ENCODE peak calls at places on chromosome 18, in seven cellular contexts. One of them, this sample, is unnamed.

GRCh38 chr18:59700535-59700967 is 3.3 kb upstream of the CCBE1 start:
- DNase-seq in hepatocyte: peak; percentile 35
- DNase-seq in OCI-LY7: no peak
- DNase-seq in neural progenitor cell: no peak
- DNase-seq in MM.1S: no peak
- DNase-seq in SK-N-SH: peak; percentile 61
- DNase-seq in HCT116: no peak
- DNase-seq in this sample: no peak

GRCh38 chr18:74402806-74403433 is 54.2 kb downstream of the DIPK1C start:
- DNase-seq in hepatocyte: peak; percentile 19
- DNase-seq in SK-N-SH: no peak
- DNase-seq in OCI-LY7: no peak
- DNase-seq in neural progenitor cell: peak; percentile 22
- DNase-seq in HCT116: no peak
- DNase-seq in MM.1S: no peak
- DNase-seq in this sample: no peak

GRCh38 chr18:10343778-10344177 is 110.7 kb upstream of the APCDD1 start:
- DNase-seq in neural progenitor cell: no peak
- DNase-seq in MM.1S: no peak
- DNase-seq in hepatocyte: no peak
- DNase-seq in HCT116: no peak
- DNase-seq in SK-N-SH: no peak
- DNase-seq in OCI-LY7: no peak
- DNase-seq in this sample: no peak

GRCh38 chr18:49094136-49094535 is 143.4 kb upstream of the SMAD7 start:
- DNase-seq in OCI-LY7: no peak
- DNase-seq in HCT116: no peak
- DNase-seq in hepatocyte: peak; percentile 39
- DNase-seq in SK-N-SH: no peak
- DNase-seq in MM.1S: no peak
- DNase-seq in neural progenitor cell: no peak
- DNase-seq in this sample: peak; percentile 67

GRCh38 chr18:715626-716025 is 3.2 kb upstream of the ENOSF1 start:
- DNase-seq in neural progenitor cell: no peak
- DNase-seq in HCT116: no peak
- DNase-seq in SK-N-SH: no peak
- DNase-seq in MM.1S: no peak
- DNase-seq in hepatocyte: no peak
- DNase-seq in OCI-LY7: no peak
- DNase-seq in this sample: peak; percentile 86

GRCh38 chr18:6757966-6758365 is 28.4 kb downstream of the ARHGAP28 start:
- DNase-seq in SK-N-SH: no peak
- DNase-seq in HCT116: no peak
- DNase-seq in hepatocyte: no peak
- DNase-seq in neural progenitor cell: no peak
- DNase-seq in MM.1S: no peak
- DNase-seq in OCI-LY7: no peak
- DNase-seq in this sample: no peak

GRCh38 chr18:72742002-72742401 is 125.8 kb downstream of the NETO1 start:
- DNase-seq in neural progenitor cell: no peak
- DNase-seq in HCT116: no peak
- DNase-seq in OCI-LY7: no peak
- DNase-seq in SK-N-SH: no peak
- DNase-seq in hepatocyte: no peak
- DNase-seq in MM.1S: no peak
- DNase-seq in this sample: no peak

GRCh38 chr18:60196818-60197217 is 175.8 kb downstream of the MC4R start:
- DNase-seq in OCI-LY7: no peak
- DNase-seq in neural progenitor cell: no peak
- DNase-seq in SK-N-SH: no peak
- DNase-seq in hepatocyte: no peak
- DNase-seq in MM.1S: no peak
- DNase-seq in HCT116: no peak
- DNase-seq in this sample: peak; percentile 29

DNA sequence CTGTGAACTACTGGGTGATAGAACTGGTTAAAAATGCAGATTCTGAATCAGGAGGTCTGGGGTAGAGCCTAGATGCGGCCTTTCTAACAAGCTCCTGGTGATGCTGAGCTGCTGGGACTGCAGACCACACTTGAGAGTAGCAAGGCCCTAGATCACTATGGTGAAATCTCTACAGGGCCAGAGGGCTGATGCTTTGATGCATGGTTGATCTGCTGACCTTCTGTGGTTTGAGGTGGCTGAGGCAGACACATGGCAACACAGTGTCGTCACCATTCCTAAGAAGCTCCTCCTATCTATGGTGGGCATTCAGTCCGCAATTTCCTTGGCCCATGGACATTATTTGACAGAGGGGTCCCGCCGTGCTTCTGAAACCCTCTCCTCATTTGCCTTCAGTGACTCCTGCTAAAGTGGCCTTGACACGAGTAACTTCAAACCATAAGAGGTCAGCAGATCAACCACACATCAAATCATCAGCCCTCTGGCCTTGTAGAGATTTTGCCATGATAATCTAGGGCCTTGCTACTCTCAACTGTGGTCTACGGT is 19.8 kb downstream of the CCDC68 start:
- DNase-seq in OCI-LY7: no peak
- DNase-seq in HCT116: no peak
- DNase-seq in MM.1S: no peak
- DNase-seq in SK-N-SH: no peak
- DNase-seq in hepatocyte: no peak
- DNase-seq in neural progenitor cell: no peak
- DNase-seq in this sample: no peak
- TF ChIP-seq EZH2phosphoT487 in OCI-LY7: no peak
- TF ChIP-seq EZH2phosphoT487 in HCT116: no peak
- TF ChIP-seq EZH2phosphoT487 in MM.1S: no peak
- TF ChIP-seq EZH2phosphoT487 in SK-N-SH: no peak
- TF ChIP-seq EZH2phosphoT487 in hepatocyte: no peak
- TF ChIP-seq EZH2phosphoT487 in neural progenitor cell: no peak
- TF ChIP-seq EZH2phosphoT487 in this sample: no peak

GRCh38 chr18:80161781-80162417 is 52.8 kb downstream of the ADNP2 start:
- DNase-seq in HCT116: no peak
- DNase-seq in neural progenitor cell: no peak
- DNase-seq in OCI-LY7: no peak
- DNase-seq in MM.1S: no peak
- DNase-seq in SK-N-SH: no peak
- DNase-seq in hepatocyte: no peak
- DNase-seq in this sample: no peak

GRCh38 chr18:80157708-80158343 is 48.8 kb downstream of the ADNP2 start:
- DNase-seq in MM.1S: peak; percentile 27
- DNase-seq in OCI-LY7: peak; percentile 46
- DNase-seq in hepatocyte: peak; percentile 87
- DNase-seq in HCT116: peak; percentile 66
- DNase-seq in SK-N-SH: peak; percentile 76
- DNase-seq in neural progenitor cell: peak; percentile 78
- DNase-seq in this sample: peak; percentile 72

GRCh38 chr18:80158365-80158764 is 49.3 kb downstream of the ADNP2 start:
- DNase-seq in HCT116: no peak
- DNase-seq in OCI-LY7: no peak
- DNase-seq in neural progenitor cell: no peak
- DNase-seq in MM.1S: no peak
- DNase-seq in SK-N-SH: no peak
- DNase-seq in hepatocyte: no peak
- DNase-seq in this sample: no peak

GRCh38 chr18:80163183-80163582 is 54.1 kb downstream of the ADNP2 start:
- DNase-seq in hepatocyte: no peak
- DNase-seq in SK-N-SH: no peak
- DNase-seq in HCT116: no peak
- DNase-seq in MM.1S: no peak
- DNase-seq in OCI-LY7: no peak
- DNase-seq in neural progenitor cell: no peak
- DNase-seq in this sample: no peak

DNA sequence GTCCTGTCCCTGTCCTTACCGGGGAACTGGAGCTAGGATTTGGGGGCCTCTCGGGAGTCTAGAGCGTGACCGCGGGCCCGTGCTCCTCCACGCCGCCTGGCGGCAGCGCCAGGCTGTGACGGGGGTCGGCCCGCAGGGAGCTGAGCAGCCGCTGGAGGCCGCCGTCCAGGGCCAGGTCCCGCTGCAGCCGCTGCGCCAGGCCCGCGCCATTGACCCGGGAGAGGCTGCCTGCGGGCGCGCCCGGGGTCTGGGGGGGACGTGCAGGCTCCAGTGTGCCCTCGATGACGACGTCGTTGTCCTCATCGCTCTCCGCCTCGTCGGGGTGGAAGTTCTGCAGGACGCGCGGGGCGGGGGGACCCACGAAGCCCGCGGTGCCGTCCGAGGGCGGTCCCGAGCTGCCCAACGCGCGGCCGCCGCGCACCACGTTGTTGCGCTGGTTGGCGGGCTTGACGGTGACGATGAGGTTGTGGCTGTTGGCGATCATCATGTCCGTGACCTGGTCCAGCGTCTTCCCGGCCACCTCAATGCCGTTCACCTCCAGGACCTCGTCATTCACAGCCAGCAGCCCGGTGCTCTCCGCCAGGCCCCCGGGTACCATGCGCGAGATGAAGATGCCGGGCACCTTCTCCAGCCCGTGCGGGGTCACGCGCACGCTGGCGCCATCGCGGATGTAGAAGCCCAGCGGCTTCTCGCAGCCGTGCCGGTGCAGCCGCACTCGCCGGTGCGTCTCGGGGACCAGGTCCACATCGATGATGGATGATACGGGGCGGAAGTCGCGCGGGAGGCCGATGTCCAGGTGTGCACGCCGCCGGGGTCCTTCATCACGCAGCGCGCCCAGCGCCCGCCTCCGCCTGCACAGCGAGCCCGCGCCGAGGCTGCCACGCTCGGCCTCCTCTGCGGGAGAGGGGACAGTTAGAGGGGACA is 50.9 kb downstream of the ADNP2 start:
- DNase-seq in SK-N-SH: no peak
- DNase-seq in MM.1S: no peak
- DNase-seq in HCT116: no peak
- DNase-seq in OCI-LY7: no peak
- DNase-seq in neural progenitor cell: no peak
- DNase-seq in hepatocyte: no peak
- DNase-seq in this sample: peak; percentile 20
- H2AFZ ChIP-seq in SK-N-SH: no peak overlapping the region
- H2AFZ ChIP-seq in MM.1S: no peak overlapping the region
- H2AFZ ChIP-seq in HCT116: no peak overlapping the region
- H2AFZ ChIP-seq in OCI-LY7: no peak overlapping the region
- H2AFZ ChIP-seq in neural progenitor cell: no peak overlapping the region
- H2AFZ ChIP-seq in hepatocyte: no peak overlapping the region
- H2AFZ ChIP-seq in this sample: no peak overlapping the region

GRCh38 chr18:22088029-22088428 is 81.4 kb upstream of the GATA6 start:
- DNase-seq in MM.1S: no peak
- DNase-seq in neural progenitor cell: no peak
- DNase-seq in HCT116: no peak
- DNase-seq in OCI-LY7: no peak
- DNase-seq in SK-N-SH: no peak
- DNase-seq in hepatocyte: no peak
- DNase-seq in this sample: no peak
- TF ChIP-seq EZH2phosphoT487 in MM.1S: no peak
- TF ChIP-seq EZH2phosphoT487 in neural progenitor cell: no peak
- TF ChIP-seq EZH2phosphoT487 in HCT116: no peak
- TF ChIP-seq EZH2phosphoT487 in OCI-LY7: no peak
- TF ChIP-seq EZH2phosphoT487 in SK-N-SH: no peak
- TF ChIP-seq EZH2phosphoT487 in hepatocyte: no peak
- TF ChIP-seq EZH2phosphoT487 in this sample: no peak

DNA sequence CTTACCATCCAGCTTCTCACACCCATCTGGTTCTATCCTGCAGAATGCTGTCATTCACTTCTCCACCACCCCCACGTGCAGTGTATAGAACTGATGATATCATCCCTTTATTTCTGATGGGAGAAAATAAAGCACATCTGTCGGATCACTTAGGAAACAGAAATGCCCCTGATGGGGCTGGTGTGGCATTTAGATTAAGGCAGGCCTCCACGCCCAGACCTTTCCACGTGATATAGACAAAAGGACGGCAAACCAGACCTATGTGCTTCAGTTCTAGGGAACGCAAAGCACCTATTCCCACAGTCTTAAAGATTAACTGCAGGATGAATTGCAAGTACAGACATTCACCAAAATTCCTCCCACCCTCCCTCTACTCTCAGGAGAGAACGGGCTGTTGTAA is 27.6 kb upstream of the CABLES1 start:
- DNase-seq in neural progenitor cell: no peak
- DNase-seq in hepatocyte: no peak
- DNase-seq in HCT116: no peak
- DNase-seq in SK-N-SH: peak; percentile 26
- DNase-seq in MM.1S: no peak
- DNase-seq in OCI-LY7: no peak
- DNase-seq in this sample: peak; percentile 25
- H2AFZ ChIP-seq in neural progenitor cell: peak overlapping the region; percentile 43
- H2AFZ ChIP-seq in hepatocyte: no peak overlapping the region
- H2AFZ ChIP-seq in HCT116: peak overlapping the region; percentile 84
- H2AFZ ChIP-seq in SK-N-SH: no peak overlapping the region
- H2AFZ ChIP-seq in MM.1S: no peak overlapping the region
- H2AFZ ChIP-seq in OCI-LY7: no peak overlapping the region
- H2AFZ ChIP-seq in this sample: no peak overlapping the region

GRCh38 chr18:56248613-56249235 is 389.7 kb downstream of the TXNL1 start:
- DNase-seq in neural progenitor cell: no peak
- DNase-seq in OCI-LY7: peak; percentile 83
- DNase-seq in HCT116: no peak
- DNase-seq in SK-N-SH: no peak
- DNase-seq in hepatocyte: no peak
- DNase-seq in MM.1S: peak; percentile 76
- DNase-seq in this sample: no peak
- TF ChIP-seq EZH2phosphoT487 in neural progenitor cell: no peak
- TF ChIP-seq EZH2phosphoT487 in OCI-LY7: no peak
- TF ChIP-seq EZH2phosphoT487 in HCT116: no peak
- TF ChIP-seq EZH2phosphoT487 in SK-N-SH: no peak
- TF ChIP-seq EZH2phosphoT487 in hepatocyte: no peak
- TF ChIP-seq EZH2phosphoT487 in MM.1S: no peak
- TF ChIP-seq EZH2phosphoT487 in this sample: no peak